ENCODE peak calls at places on chromosomes 2 and 18, in seven cellular contexts. I is IMR-90, H is K562, W is body of pancreas, O is esophagus muscularis mucosa, L is stomach, C is adrenal gland. R is an unnamed sample. For H3K4me1, the result is how much of the 10 kb centered on the place peaks cover.

GRCh38 chr18:57446322-57446721 is 11.1 kb downstream of the ONECUT2 start:
- DNase-seq in I (peak), H (peak), L (no peak), O (peak), W (peak), C (no peak), R (no peak)

GRCh38 chr2:84971799-84972790 is 1.1 kb downstream of the KCMF1 start:
- DNase-seq in H (peak), W (peak), I (peak), L (peak), O (no peak), C (peak), R (no peak)

GRCh38 chr2:63484481-63484880 is 103.8 kb downstream of the WDPCP start:
- DNase-seq in L (no peak), O (no peak), W (no peak), C (no peak), H (no peak), I (no peak), R (no peak)

GRCh38 chr2:132984731-132985130 is 314.7 kb upstream of the LYPD1 start:
- DNase-seq in C (no peak), L (no peak), I (no peak), W (no peak), H (no peak), O (no peak), R (no peak)

GRCh38 chr2:235614900-235615712 is 121.3 kb downstream of the AGAP1 start:
- DNase-seq in C (peak), I (peak), O (no peak), H (no peak), W (no peak), L (no peak), R (peak)

GRCh38 chr2:241948299-241948897 is 78.9 kb downstream of the RTP5 start:
- DNase-seq in O (no peak), W (no peak), C (no peak), H (no peak), L (no peak), I (no peak), R (no peak)

GRCh38 chr2:11658208-11658607 is 11.8 kb downstream of the NTSR2 start:
- DNase-seq in H (peak), O (no peak), I (no peak), W (no peak), C (no peak), L (no peak), R (no peak)

GRCh38 chr18:48035556-48035860 is 105.0 kb upstream of the SMAD2 start:
- DNase-seq in C (peak), W (no peak), I (no peak), H (no peak), O (no peak), L (no peak), R (no peak)

GRCh38 chr2:126729896-126730295 is 73.9 kb downstream of the GYPC start:
- DNase-seq in H (no peak), O (peak), L (no peak), I (no peak), C (no peak), W (no peak), R (no peak)

GRCh38 chr2:235551965-235552364 is 58.1 kb downstream of the AGAP1 start:
- DNase-seq in O (no peak), L (peak), C (peak), W (peak), I (peak), H (peak), R (no peak)

GRCh38 chr2:241551998-241552737 is 6.4 kb upstream of the BOK start:
- DNase-seq in I (no peak), H (no peak), C (no peak), L (no peak), O (no peak), W (no peak), R (no peak)

GRCh38 chr2:76997296-76997695 is 524.9 kb downstream of the LRRTM4 start:
- DNase-seq in L (no peak), I (no peak), H (no peak), O (no peak), C (no peak), W (no peak), R (no peak)

GRCh38 chr2:203341741-203342310 is 13.6 kb downstream of the ABI2 start:
- DNase-seq in W (no peak), C (no peak), H (no peak), O (no peak), I (peak), L (no peak), R (no peak)

GRCh38 chr2:122491011-122491410 is 735.6 kb downstream of the TSN start:
- DNase-seq in O (no peak), I (no peak), C (no peak), W (no peak), L (no peak), H (no peak), R (no peak)

GRCh38 chr2:150204449-150204848 is 283.0 kb downstream of the RND3 start:
- DNase-seq in I (peak), L (no peak), W (no peak), C (peak), H (no peak), O (no peak), R (no peak)

GRCh38 chr2:164735309-164735919 is 106.2 kb downstream of the COBLL1 start:
- DNase-seq in L (no peak), I (no peak), W (no peak), C (no peak), O (no peak), H (no peak), R (no peak)

GRCh38 chr2:237227190-237227988 is 141.7 kb downstream of the COPS8 start:
- DNase-seq in I (peak), H (no peak), C (no peak), O (no peak), W (no peak), L (no peak), R (no peak)

GRCh38 chr2:240426797-240427721 is 8.4 kb upstream of the GPC1 start:
- DNase-seq in H (peak), W (peak), O (no peak), I (peak), C (no peak), L (peak), R (peak)

GRCh38 chr2:179031731-179032408 is 18.1 kb downstream of the CCDC141 start:
- DNase-seq in O (no peak), L (no peak), I (peak), H (no peak), W (no peak), C (no peak), R (no peak)

DNA sequence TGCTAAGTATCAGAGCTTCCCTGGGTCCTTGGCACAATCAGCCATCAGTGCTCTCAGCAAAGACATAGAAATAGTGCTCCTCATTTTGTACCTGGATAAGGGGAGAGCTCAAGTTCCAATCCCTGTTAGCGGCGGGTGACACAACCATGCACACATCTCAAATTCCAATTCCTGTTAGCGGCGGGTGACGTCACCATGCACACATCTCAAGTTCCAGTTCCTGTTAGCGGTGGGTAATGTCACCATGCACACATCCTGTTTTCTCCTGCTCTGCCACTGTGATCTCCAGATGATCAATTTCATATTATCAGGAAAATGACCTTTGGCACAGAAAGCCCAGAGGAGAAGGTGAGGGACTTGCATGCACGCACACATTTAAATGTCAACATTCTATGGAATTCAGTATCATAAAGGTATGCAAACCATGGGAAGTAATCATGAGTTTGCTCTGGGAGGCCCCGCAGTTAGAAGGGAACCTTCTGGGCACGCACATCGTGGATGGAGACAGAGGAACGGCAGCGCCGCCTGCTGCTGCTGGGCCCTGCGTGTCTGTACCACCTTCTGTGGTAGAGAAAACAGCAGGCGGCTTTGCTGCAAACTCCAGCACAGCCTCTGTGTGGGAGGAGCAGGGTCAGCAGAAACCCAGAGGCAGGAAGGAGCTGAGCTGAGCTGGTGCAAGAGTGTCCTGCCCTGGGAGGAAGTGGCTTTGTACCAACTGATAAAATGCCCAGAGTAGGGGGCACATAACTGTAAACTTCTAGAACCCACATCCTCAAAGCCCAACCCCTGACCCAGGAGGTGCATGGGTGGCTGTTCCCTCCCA is 77.8 kb downstream of the MBP start:
- DNase-seq in O (no peak), C (peak), H (peak), W (peak), L (peak), I (peak), R (peak)
- TF ChIP-seq POLR2A in O (no peak), C (no peak), H (no peak), W (peak), L (no peak), I (no peak), R (no peak)

DNA sequence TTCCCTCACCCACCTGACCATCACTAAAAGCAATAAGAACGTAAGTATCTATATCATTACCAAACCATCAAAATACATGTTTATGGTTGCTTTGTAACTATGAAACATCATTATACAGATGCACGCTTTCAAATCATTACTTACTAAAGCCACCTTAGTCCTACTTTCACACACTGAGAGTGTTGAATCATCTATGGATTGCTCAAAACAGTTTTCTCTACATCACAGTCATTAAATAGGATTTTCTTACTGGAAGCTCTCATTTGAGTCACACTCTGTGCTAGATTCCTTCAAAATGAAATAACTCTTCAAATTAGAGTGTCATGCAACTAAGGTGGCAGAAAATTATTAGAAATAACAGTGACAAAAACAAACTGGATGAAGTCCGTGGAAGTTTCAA is 878.4 kb downstream of the CPS1 start:
- DNase-seq in L (no peak), C (no peak), I (no peak), O (no peak), H (no peak), W (no peak), R (no peak)
- H3K4me1 ChIP-seq in L (under half), C (under half), I (under half), O (under half), H (under half), W (under half), R (under half)

DNA sequence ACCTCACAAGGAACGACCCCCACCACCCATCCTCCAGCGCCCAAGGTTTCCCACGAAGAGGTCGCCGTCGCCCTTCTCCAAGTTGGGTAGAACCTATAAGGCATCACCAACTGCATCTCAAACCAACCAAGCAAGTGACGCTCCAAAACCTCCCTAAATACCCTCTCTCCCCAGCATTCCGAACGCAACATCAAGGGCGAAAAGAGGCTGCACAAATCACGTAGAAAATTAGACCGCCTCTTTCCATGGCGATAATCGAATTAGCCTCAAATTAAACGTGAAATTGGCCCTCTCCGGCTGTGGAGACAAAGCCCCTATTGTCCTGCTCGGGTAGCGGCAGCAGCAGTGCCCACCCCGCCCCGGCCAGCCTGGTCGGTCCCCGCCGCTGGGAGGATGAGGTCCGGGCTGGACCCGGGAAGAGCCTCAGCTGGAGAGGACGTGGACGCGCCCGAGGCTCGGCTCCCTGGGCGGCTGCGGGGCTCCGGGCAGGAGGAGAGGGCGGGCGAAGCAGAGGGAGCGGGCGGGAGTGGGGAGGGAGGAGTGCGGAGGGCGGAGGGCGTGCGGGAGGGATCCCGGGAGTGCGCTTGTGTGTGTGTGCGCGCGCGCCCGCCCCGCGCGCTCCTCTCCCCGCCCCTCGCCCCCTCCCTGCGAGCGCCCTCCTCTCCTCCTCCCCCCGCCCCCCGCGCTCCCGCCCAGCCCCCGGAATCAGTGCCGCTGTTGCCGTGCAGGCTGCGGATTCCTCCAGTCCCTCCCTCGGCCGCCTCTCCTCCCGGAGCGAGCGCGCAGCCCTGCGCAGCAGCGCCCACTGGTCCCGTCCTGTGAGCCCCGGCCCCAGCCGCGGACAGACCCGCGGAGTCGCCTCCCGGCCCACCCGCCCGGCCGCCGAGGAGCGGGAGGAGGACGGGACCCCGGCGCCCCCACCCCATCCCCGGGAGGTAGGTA is at the start of gene SPTBN1:
- DNase-seq in O (peak), L (peak), I (peak), H (peak), W (peak), C (peak), R (peak)
- TF ChIP-seq POLR2A in O (peak), L (no peak), I (peak), H (no peak), W (peak), C (peak), R (peak)

GRCh38 chr18:79525556-79526467 is 130.1 kb downstream of the NFATC1 start:
- DNase-seq in O (no peak), W (peak), H (no peak), C (no peak), I (no peak), L (peak), R (no peak)
- H3K4me1 ChIP-seq in O (under half), W (under half), H (under half), C (under half), I (under half), L (under half), R (under half)

DNA sequence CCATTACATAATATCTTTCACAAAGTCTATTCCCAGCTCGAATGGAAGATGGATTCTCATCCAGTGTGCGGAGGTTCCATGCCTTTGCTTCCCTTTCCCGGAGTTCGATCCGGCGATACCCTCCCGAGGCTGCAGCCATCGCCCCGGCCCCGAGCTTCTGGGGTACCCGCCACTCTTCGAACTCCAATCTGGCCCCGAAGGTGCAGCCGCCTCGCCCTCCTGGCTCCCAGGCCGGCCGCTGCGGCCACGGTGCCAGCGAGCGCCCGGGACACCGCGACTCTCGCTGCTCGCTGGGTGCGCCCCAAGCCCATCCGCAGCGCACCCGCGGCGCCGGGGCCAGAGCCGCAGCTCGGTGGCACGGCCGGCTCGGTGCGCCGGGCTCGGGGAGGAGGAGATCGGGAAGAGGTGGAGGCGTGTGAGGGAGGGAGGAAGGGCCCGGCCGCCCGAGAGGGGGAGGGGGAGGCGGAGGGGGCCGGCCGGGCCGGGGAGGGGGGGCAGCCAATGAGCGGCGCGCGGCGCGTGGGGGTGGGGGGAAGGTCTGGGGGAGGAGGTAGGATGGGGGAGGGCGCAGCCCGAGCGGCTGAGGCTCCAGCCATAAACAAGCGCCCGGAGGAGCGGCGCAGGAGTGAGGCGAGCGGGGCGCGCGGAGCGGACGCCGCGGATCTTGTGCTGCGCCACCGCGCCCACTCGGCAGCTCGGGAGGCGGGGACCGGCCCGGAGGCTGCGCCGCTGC is at the start of gene CRIM1:
- DNase-seq in O (peak), C (peak), H (peak), L (peak), I (peak), W (peak), R (peak)
- TF ChIP-seq POLR2A in O (peak), C (peak), H (no peak), L (no peak), I (peak), W (peak), R (peak)

DNA sequence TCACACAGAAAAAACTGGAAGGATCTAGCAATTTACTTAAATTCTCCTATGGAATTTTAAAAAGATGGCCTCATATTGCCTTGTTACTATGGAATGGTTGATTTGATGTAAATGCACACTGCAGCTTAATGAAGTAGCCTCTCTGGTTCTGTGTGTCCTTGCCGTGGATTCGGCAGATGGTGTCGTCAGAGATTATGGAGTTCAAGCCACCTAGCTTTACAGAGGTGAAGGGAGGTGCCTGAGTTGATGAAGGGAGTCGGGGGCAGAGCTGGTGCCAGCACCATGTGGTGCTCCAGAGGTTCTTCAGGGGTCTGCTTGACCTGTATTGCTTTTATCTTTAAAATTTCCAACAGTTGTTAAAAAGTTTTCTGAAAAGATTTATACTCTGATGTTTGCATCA is 48.8 kb downstream of the ASAP2 start:
- DNase-seq in L (no peak), H (no peak), C (no peak), W (no peak), O (no peak), I (no peak), R (no peak)
- H3K4me1 ChIP-seq in L (half or more), H (under half), C (under half), W (under half), O (half or more), I (under half), R (under half)

GRCh38 chr2:233354500-233354924 is 218 bp downstream of the DGKD start:
- DNase-seq in L (no peak), I (no peak), W (no peak), H (no peak), C (no peak), O (no peak), R (no peak)
- TF ChIP-seq POLR2A in L (no peak), I (peak), W (no peak), H (no peak), C (peak), O (no peak), R (peak)

GRCh38 chr2:7940120-7940386 is 741.8 kb upstream of the ID2 start:
- DNase-seq in L (no peak), W (no peak), I (no peak), C (no peak), O (no peak), H (no peak), R (no peak)
- H3K4me1 ChIP-seq in L (under half), W (under half), I (under half), C (under half), O (under half), H (under half), R (under half)

GRCh38 chr18:61658431-61658830 is 234.4 kb downstream of the RNF152 start:
- DNase-seq in W (no peak), H (no peak), O (no peak), L (no peak), I (no peak), C (no peak), R (no peak)

GRCh38 chr18:61653823-61654551 is 238.8 kb downstream of the RNF152 start:
- DNase-seq in L (no peak), O (no peak), H (no peak), I (no peak), W (no peak), C (no peak), R (no peak)

GRCh38 chr18:61657066-61657732 is 235.6 kb downstream of the RNF152 start:
- DNase-seq in W (no peak), L (no peak), H (no peak), C (no peak), O (no peak), I (no peak), R (no peak)

GRCh38 chr18:61651880-61652268 is 240.9 kb downstream of the RNF152 start:
- DNase-seq in L (peak), O (no peak), I (no peak), H (no peak), C (no peak), W (no peak), R (no peak)

DNA sequence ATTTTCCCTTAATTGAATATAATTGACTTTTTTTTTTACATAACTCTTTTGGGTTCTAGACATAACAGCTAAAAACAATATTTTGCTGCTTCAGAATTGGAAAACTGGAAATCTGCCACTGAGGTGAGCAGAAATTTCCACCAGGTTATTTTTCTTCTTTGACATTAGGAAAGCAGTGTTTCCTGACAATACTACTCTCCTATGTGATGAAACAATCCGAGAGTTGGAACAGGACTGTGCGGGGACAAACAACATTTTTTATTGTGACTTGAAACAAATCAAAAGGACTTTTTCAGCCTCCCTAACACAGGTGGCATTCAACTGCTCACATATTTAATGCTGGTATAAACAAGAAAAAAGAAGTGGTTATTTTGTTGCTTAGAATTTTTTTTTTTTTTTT is 237.2 kb downstream of the RNF152 start:
- DNase-seq in I (no peak), O (no peak), L (no peak), H (no peak), C (no peak), W (no peak), R (no peak)
- TF ChIP-seq POLR2A in I (no peak), O (no peak), L (no peak), H (no peak), C (no peak), W (no peak), R (no peak)